ENCODE peak calls at places on chromosomes 12 and 14, in four cellular contexts. K is MM.1S, L is HFF-Myc, Y is Calu3. A is an unnamed sample.

GRCh38 chr12:124928095-124928911 is 13.9 kb upstream of the UBC start:
- DNase-seq in K (no peak), L (no peak), Y (peak; percentile 95), A (peak; percentile 75)

GRCh38 chr14:56044196-56044595 is 74.0 kb upstream of the PELI2 start:
- DNase-seq in K (no peak), L (no peak), Y (no peak), A (no peak)

GRCh38 chr12:107320929-107321618 is 227.7 kb upstream of the CRY1 start:
- DNase-seq in K (no peak), L (no peak), Y (no peak), A (no peak)

GRCh38 chr14:102540310-102541028 is 30.9 kb upstream of the ANKRD9 start:
- DNase-seq in K (no peak), L (no peak), Y (no peak), A (no peak)

GRCh38 chr14:44300911-44301310 is 206.2 kb downstream of the FSCB start:
- DNase-seq in K (no peak), L (no peak), Y (no peak), A (no peak)

GRCh38 chr14:67358914-67359313 is 690 bp downstream of the ATP6V1D start:
- DNase-seq in K (no peak), L (no peak), Y (no peak), A (no peak)

GRCh38 chr14:59133202-59133601 is 55.3 kb upstream of the DAAM1 start:
- DNase-seq in K (no peak), L (no peak), Y (no peak), A (no peak)

GRCh38 chr14:55270832-55271571 is at the start of gene FBXO34:
- DNase-seq in K (peak; percentile 93), L (peak; percentile 82), Y (peak; percentile 98), A (peak; percentile 99)

GRCh38 chr12:76265424-76266180 is 82.6 kb downstream of the BBS10 start:
- DNase-seq in K (no peak), L (no peak), Y (no peak), A (no peak)

GRCh38 chr12:2008677-2009076 is 4.4 kb upstream of the DCP1B start:
- DNase-seq in K (no peak), L (no peak), Y (no peak), A (no peak)

GRCh38 chr12:26919216-26919555 is 18.6 kb downstream of the INTS13 start:
- DNase-seq in K (no peak), L (no peak), Y (no peak), A (no peak)

GRCh38 chr12:3489057-3489456 is 1.9 kb upstream of the PRMT8 start:
- DNase-seq in K (no peak), L (no peak), Y (no peak), A (no peak)

GRCh38 chr12:124518051-124518932 is 49.1 kb downstream of the NCOR2 start:
- DNase-seq in K (no peak), L (peak; percentile 99), Y (peak; percentile 96), A (peak; percentile 74)

GRCh38 chr14:91117960-91118359 is 4.1 kb downstream of the DGLUCY start:
- DNase-seq in K (no peak), L (no peak), Y (no peak), A (no peak)

GRCh38 chr14:62118461-62118860 is 356.2 kb downstream of the SNAPC1 start:
- DNase-seq in K (no peak), L (no peak), Y (no peak), A (no peak)

GRCh38 chr12:80364056-80364455 is 80.0 kb upstream of the PTPRQ start:
- DNase-seq in K (no peak), L (no peak), Y (no peak), A (no peak)

GRCh38 chr12:12467701-12468218 is 94.9 kb downstream of the DUSP16 start:
- DNase-seq in K (no peak), L (no peak), Y (no peak), A (peak; percentile 55)

GRCh38 chr14:54253195-54253947 is 143.4 kb upstream of the CDKN3 start:
- DNase-seq in K (no peak), L (peak; percentile 62), Y (peak; percentile 14), A (no peak)

GRCh38 chr14:55097894-55098560 is 31.0 kb upstream of the LGALS3 start:
- DNase-seq in K (peak; percentile 30), L (no peak), Y (peak; percentile 37), A (peak; percentile 95)

GRCh38 chr12:110917961-110918360 is 2.4 kb downstream of the MYL2 start:
- DNase-seq in K (no peak), L (no peak), Y (no peak), A (no peak)

GRCh38 chr12:18297883-18298282 is 36.6 kb downstream of the PIK3C2G start:
- DNase-seq in K (no peak), L (no peak), Y (no peak), A (no peak)

GRCh38 chr14:32004300-32004699 is 72.8 kb upstream of the ARHGAP5 start:
- DNase-seq in K (no peak), L (peak; percentile 51), Y (no peak), A (no peak)

GRCh38 chr14:69260246-69260978 is 454 bp downstream of the GALNT16 start:
- DNase-seq in K (no peak), L (no peak), Y (peak; percentile 29), A (no peak)

GRCh38 chr12:102216086-102216691 is 18.6 kb upstream of the PMCH start:
- DNase-seq in K (no peak), L (peak; percentile 36), Y (no peak), A (no peak)

GRCh38 chr12:6092784-6093722 is 31.4 kb downstream of the VWF start:
- DNase-seq in K (no peak), L (peak; percentile 67), Y (peak; percentile 82), A (peak; percentile 79)

GRCh38 chr12:132279184-132279889 is 50.1 kb downstream of the GALNT9 start:
- DNase-seq in K (no peak), L (no peak), Y (no peak), A (peak; percentile 33)

GRCh38 chr12:124792961-124793441 is 70.7 kb downstream of the SCARB1 start:
- DNase-seq in K (no peak), L (no peak), Y (no peak), A (no peak)

GRCh38 chr14:30888480-30889243 is 14.3 kb downstream of the COCH start:
- DNase-seq in K (no peak), L (no peak), Y (no peak), A (no peak)

GRCh38 chr14:100640481-100641273 is 53.5 kb upstream of the BEGAIN start:
- DNase-seq in K (peak; percentile 64), L (no peak), Y (no peak), A (no peak)

GRCh38 chr14:45104571-45104970 is 20.7 kb downstream of the PRPF39 start:
- DNase-seq in K (no peak), L (no peak), Y (no peak), A (no peak)

GRCh38 chr12:105506678-105507310 is 176.3 kb downstream of the C12orf75 start:
- DNase-seq in K (no peak), L (no peak), Y (no peak), A (no peak)
- TF ChIP-seq CTCF in K (no peak), L (no peak), Y (no peak), A (no peak)

DNA sequence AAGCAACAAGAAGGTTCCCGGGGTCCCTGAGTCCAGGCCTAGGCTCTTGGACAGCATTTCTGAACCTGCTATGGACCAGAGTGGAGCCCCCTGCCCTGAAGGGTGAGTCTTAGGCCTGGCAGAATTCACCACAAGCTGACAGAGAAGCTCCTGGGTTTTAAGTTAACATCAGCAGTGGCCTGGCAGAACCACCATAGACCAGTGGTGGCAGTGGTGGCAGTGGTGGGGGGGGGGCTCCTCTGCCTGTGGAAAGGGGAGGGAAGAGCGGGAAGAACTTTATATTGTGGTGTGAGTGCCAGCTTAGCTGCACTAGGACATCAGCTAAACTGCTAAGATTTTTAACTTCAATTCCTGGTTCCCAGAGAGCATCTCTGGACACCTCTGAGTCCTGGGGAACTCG is 20.7 kb upstream of the RNF212B start:
- DNase-seq in K (no peak), L (no peak), Y (no peak), A (no peak)
- TF ChIP-seq CTCF in K (no peak), L (no peak), Y (no peak), A (no peak)

GRCh38 chr14:105011312-105011990 is 9.4 kb downstream of the CDCA4 start:
- DNase-seq in K (no peak), L (no peak), Y (no peak), A (no peak)

GRCh38 chr14:105012171-105012985 is 8.5 kb downstream of the CDCA4 start:
- DNase-seq in K (no peak), L (no peak), Y (peak; percentile 64), A (no peak)

GRCh38 chr14:105010106-105010505 is 10.8 kb downstream of the CDCA4 start:
- DNase-seq in K (no peak), L (no peak), Y (no peak), A (no peak)

GRCh38 chr14:105013150-105013787 is 7.6 kb downstream of the CDCA4 start:
- DNase-seq in K (no peak), L (no peak), Y (no peak), A (no peak)

DNA sequence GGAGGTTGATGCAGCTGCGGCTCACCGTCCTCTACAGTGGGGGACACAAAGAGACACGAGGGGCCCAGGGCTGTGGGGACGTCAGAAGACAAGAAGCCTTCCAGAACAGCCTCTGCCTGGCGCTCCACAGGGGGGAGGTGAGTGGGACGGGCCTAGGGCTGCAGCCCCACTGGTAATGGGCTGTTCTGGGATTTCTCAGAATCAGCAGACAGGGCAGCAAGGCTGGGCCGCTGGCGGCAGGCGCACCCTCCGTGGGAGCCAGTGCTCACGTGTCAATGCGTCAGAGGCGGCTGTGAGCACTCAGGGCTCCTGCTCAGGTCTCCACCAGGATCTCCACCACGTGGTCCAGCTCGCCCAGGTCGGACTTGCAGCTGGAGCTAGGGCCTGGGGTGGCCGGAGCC is 10.0 kb downstream of the CDCA4 start:
- DNase-seq in K (no peak), L (no peak), Y (no peak), A (no peak)
- TF ChIP-seq CTCF in K (no peak), L (no peak), Y (no peak), A (no peak)

GRCh38 chr12:46131729-46132128 is 137.1 kb downstream of the SLC38A1 start:
- DNase-seq in K (peak; percentile 15), L (no peak), Y (no peak), A (no peak)
- TF ChIP-seq CTCF in K (no peak), L (no peak), Y (no peak), A (no peak)

A was measured in CD14-positive monocyte.